ENCODE peak calls at places on chromosomes 12 and 14, in five cellular contexts. F is HCT116, A is SK-N-SH, K is A549, X is K562. J is an unnamed sample.

GRCh38 chr14:98138666-98139065 is 1133.3 kb downstream of the BCL11B start:
- DNase-seq in F (peak; percentile 1), A (peak; percentile 17), K (peak; percentile 13), X (peak; percentile 9), J (peak; percentile 15)

GRCh38 chr12:121124402-121125109 is 8.1 kb upstream of the P2RX7 start:
- DNase-seq in F (peak; percentile 87), A (no peak), K (peak; percentile 93), X (no peak), J (no peak)

GRCh38 chr14:28780843-28781503 is 14.4 kb downstream of the FOXG1 start:
- DNase-seq in F (no peak), A (no peak), K (no peak), X (no peak), J (no peak)

GRCh38 chr12:98172304-98172703 is 343.1 kb upstream of the TMPO start:
- DNase-seq in F (no peak), A (no peak), K (no peak), X (no peak), J (no peak)

GRCh38 chr12:15688838-15689237 is 100.3 kb downstream of the EPS8 start:
- DNase-seq in F (no peak), A (no peak), K (no peak), X (no peak), J (no peak)

GRCh38 chr12:104637616-104638015 is 180.9 kb downstream of the CHST11 start:
- DNase-seq in F (no peak), A (no peak), K (no peak), X (no peak), J (peak; percentile 40)

GRCh38 chr12:70590549-70591226 is 46.5 kb downstream of the PTPRB start:
- DNase-seq in F (no peak), A (no peak), K (no peak), X (peak; percentile 18), J (no peak)

GRCh38 chr12:49288412-49288853 is 6.5 kb upstream of the PRPH start:
- DNase-seq in F (peak; percentile 46), A (peak; percentile 76), K (peak; percentile 70), X (peak; percentile 76), J (peak; percentile 61)

GRCh38 chr12:104986022-104986941 is at the start of gene NOPCHAP1:
- DNase-seq in F (peak; percentile 52), A (peak; percentile 96), K (peak; percentile 92), X (peak; percentile 93), J (peak; percentile 57)

GRCh38 chr12:109029411-109029810 is 8.5 kb upstream of the SVOP start:
- DNase-seq in F (no peak), A (no peak), K (no peak), X (no peak), J (no peak)

GRCh38 chr12:72273851-72274284 is 1.7 kb downstream of the TRHDE start:
- DNase-seq in F (no peak), A (no peak), K (no peak), X (no peak), J (no peak)

GRCh38 chr12:115103884-115104883 is 420.2 kb upstream of the TBX3 start:
- DNase-seq in F (no peak), A (no peak), K (no peak), X (peak; percentile 46), J (no peak)

GRCh38 chr12:49893753-49894752 is 9.6 kb downstream of the FAIM2 start:
- DNase-seq in F (peak; percentile 7), A (no peak), K (peak; percentile 42), X (peak; percentile 19), J (no peak)

GRCh38 chr14:88628033-88628432 is 65.2 kb downstream of the ZC3H14 start:
- DNase-seq in F (no peak), A (no peak), K (no peak), X (no peak), J (no peak)

GRCh38 chr14:58915646-58916045 is 272.8 kb upstream of the DAAM1 start:
- DNase-seq in F (no peak), A (no peak), K (no peak), X (no peak), J (no peak)

GRCh38 chr12:49976547-49976946 is 3.8 kb downstream of the AQP6 start:
- DNase-seq in F (no peak), A (no peak), K (no peak), X (no peak), J (no peak)

GRCh38 chr12:132211326-132211725 is 67.1 kb downstream of the NOC4L start:
- DNase-seq in F (no peak), A (no peak), K (no peak), X (no peak), J (no peak)

GRCh38 chr12:126338031-126338441 is 1272.8 kb downstream of the AACS start:
- DNase-seq in F (no peak), A (no peak), K (no peak), X (no peak), J (no peak)

GRCh38 chr12:116943419-116944372 is 32.9 kb downstream of the FBXW8 start:
- DNase-seq in F (no peak), A (no peak), K (no peak), X (peak; percentile 51), J (no peak)

GRCh38 chr12:55694188-55694515 is 13.6 kb downstream of the ITGA7 start:
- DNase-seq in F (no peak), A (no peak), K (no peak), X (no peak), J (no peak)

GRCh38 chr12:107320929-107321618 is 227.7 kb upstream of the CRY1 start:
- DNase-seq in F (no peak), A (peak; percentile 57), K (peak; percentile 37), X (no peak), J (no peak)

GRCh38 chr12:132427999-132428871 is 61.7 kb upstream of the FBRSL1 start:
- DNase-seq in F (no peak), A (no peak), K (no peak), X (no peak), J (peak; percentile 21)

GRCh38 chr14:84420236-84420635 is 1109.7 kb upstream of the FLRT2 start:
- DNase-seq in F (no peak), A (no peak), K (no peak), X (no peak), J (no peak)

GRCh38 chr12:52645120-52645761 is 6.8 kb downstream of the KRT2 start:
- DNase-seq in F (no peak), A (no peak), K (no peak), X (peak; percentile 39), J (no peak)

GRCh38 chr12:113537751-113538087 is 66.0 kb upstream of the LHX5 start:
- DNase-seq in F (no peak), A (no peak), K (no peak), X (peak; percentile 19), J (no peak)

GRCh38 chr14:29745863-29746262 is 181.8 kb downstream of the PRKD1 start:
- DNase-seq in F (no peak), A (no peak), K (no peak), X (no peak), J (no peak)

GRCh38 chr14:60097974-60098373 is 6.3 kb downstream of the PCNX4 start:
- DNase-seq in F (no peak), A (no peak), K (no peak), X (peak; percentile 58), J (no peak)

GRCh38 chr14:49512147-49512551 is 74.0 kb downstream of the RPS29 start:
- DNase-seq in F (peak; percentile 16), A (no peak), K (no peak), X (no peak), J (no peak)
- TF ChIP-seq REST in F (no peak), A (no peak), K (no peak), X (no peak), J (no peak)

DNA sequence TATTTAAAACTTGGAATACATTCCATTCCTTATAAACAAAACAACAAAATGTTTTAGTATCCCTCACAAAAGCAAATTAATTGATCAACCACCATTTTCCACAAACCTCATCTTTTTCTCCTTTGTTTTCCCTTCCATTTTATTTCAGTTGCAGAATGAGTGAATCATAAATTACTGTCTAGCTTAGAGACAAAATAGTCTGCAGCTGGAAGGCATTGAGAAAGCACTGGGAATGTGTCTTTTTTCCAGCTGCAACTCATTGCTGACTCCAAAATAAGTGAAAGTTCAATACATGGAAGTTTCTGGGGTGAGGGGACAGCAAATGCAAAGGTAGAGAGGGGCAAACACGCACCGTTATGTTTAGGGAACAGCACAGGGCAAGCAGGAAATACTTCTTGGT is 84.9 kb upstream of the FERMT2 start:
- DNase-seq in F (no peak), A (no peak), K (no peak), X (no peak), J (no peak)
- H3K27ac ChIP-seq in F (no peak overlapping the region), A (no peak overlapping the region), K (no peak overlapping the region), X (no peak overlapping the region), J (no peak overlapping the region)

GRCh38 chr14:74389980-74390379 is 36.0 kb downstream of the SYNDIG1L start:
- DNase-seq in F (no peak), A (no peak), K (no peak), X (no peak), J (no peak)
- TF ChIP-seq REST in F (no peak), A (no peak), K (no peak), X (no peak), J (no peak)

GRCh38 chr14:68014771-68015170 is 195.2 kb downstream of the RAD51B start:
- DNase-seq in F (no peak), A (no peak), K (no peak), X (no peak), J (no peak)

GRCh38 chr14:68013326-68013725 is 193.7 kb downstream of the RAD51B start:
- DNase-seq in F (no peak), A (no peak), K (no peak), X (no peak), J (no peak)

GRCh38 chr14:68008491-68008890 is 188.9 kb downstream of the RAD51B start:
- DNase-seq in F (no peak), A (no peak), K (no peak), X (no peak), J (no peak)

GRCh38 chr14:68012861-68013260 is 193.3 kb downstream of the RAD51B start:
- DNase-seq in F (no peak), A (no peak), K (no peak), X (no peak), J (no peak)

GRCh38 chr14:68011629-68012028 is 192.1 kb downstream of the RAD51B start:
- DNase-seq in F (no peak), A (no peak), K (no peak), X (no peak), J (no peak)
- H3K27ac ChIP-seq in F (peak overlapping the region; percentile 34), A (peak overlapping the region; percentile 58), K (peak overlapping the region; percentile 46), X (no peak overlapping the region), J (no peak overlapping the region)

DNA sequence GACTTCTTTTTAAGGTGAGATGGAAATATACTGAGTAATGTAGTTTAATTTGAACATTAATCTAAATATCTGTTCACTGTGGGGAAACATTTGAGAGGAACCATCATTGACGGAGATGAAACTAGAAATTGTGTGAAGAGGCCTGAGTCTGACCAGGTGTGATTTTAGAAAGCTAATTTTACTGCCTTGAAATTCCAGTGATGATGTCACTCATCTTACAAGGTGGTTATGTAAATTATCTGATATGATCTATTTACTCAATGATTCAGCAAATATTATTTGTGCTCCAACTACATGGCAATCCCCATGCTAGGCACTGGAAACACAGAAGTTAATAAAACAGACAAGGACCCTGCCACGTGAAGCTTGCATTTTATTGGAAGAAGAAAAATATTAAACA is 435.7 kb upstream of the DCN start:
- DNase-seq in F (no peak), A (no peak), K (no peak), X (no peak), J (no peak)
- TF ChIP-seq REST in F (no peak), A (no peak), K (no peak), X (no peak), J (no peak)

DNA sequence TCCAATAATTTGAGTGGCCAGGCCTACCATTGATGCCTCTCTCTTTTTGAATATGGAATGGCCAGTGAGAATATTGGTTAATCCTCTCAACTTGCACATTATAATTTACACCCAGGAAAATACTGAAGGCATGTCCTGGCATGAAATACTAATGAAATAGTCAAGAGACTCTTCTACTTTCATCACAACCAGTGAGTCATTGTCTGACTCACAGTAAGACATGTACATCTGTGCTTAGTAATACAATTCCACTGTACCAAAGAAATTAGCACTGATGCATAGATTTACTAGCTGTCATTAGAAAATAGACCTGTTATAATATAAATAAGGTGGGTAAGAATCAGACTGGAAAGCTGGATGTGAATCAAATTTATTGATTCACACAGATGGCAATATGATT is 31.6 kb downstream of the KCNC2 start:
- DNase-seq in F (peak; percentile 86), A (no peak), K (peak; percentile 28), X (no peak), J (no peak)
- H3K27ac ChIP-seq in F (peak overlapping the region; percentile 42), A (peak overlapping the region; percentile 72), K (peak overlapping the region; percentile 66), X (no peak overlapping the region), J (no peak overlapping the region)

J was measured in HL-60.